ENCODE peak calls at places on chromosomes 1 and 21, in seven cellular contexts. W is A549, F is ascending aorta, H is cardiac muscle cell, O is right atrium auricular region, J is dorsolateral prefrontal cortex, Z is tibial artery. Y is an unnamed sample.

GRCh38 chr21:40333731-40334130 is 466.5 kb downstream of the PCP4 start:
- DNase-seq in W (no peak), F (no peak), H (no peak), O (no peak), J (no peak), Z (no peak), Y (no peak)

GRCh38 chr1:246753670-246754535 is 29.7 kb downstream of the SCCPDH start:
- DNase-seq in W (peak), F (no peak), H (peak), O (no peak), J (peak), Z (peak), Y (no peak)

GRCh38 chr21:46179708-46180078 is 4.6 kb downstream of the SPATC1L start:
- DNase-seq in W (no peak), F (no peak), H (no peak), O (peak), J (no peak), Z (no peak), Y (no peak)

GRCh38 chr1:75174031-75174760 is 40.0 kb downstream of the LHX8 start:
- DNase-seq in W (no peak), F (no peak), H (no peak), O (no peak), J (no peak), Z (no peak), Y (no peak)

GRCh38 chr1:151705739-151706463 is 10.7 kb downstream of the CELF3 start:
- DNase-seq in W (no peak), F (no peak), H (no peak), O (no peak), J (no peak), Z (no peak), Y (no peak)

GRCh38 chr1:182570611-182570970 is 18.5 kb downstream of the RNASEL start:
- DNase-seq in W (no peak), F (no peak), H (no peak), O (no peak), J (no peak), Z (no peak), Y (no peak)

GRCh38 chr21:32300117-32300681 is 1.5 kb downstream of the MRAP start:
- DNase-seq in W (no peak), F (no peak), H (no peak), O (no peak), J (no peak), Z (no peak), Y (no peak)

GRCh38 chr1:65512383-65512782 is 91.9 kb downstream of the LEPR start:
- DNase-seq in W (no peak), F (no peak), H (no peak), O (no peak), J (no peak), Z (no peak), Y (peak)

GRCh38 chr1:233240839-233241682 is 54.5 kb downstream of the PCNX2 start:
- DNase-seq in W (peak), F (no peak), H (peak), O (peak), J (peak), Z (peak), Y (peak)

GRCh38 chr1:205249651-205250050 is 21.9 kb downstream of the TMCC2 start:
- DNase-seq in W (no peak), F (no peak), H (no peak), O (no peak), J (no peak), Z (no peak), Y (no peak)

GRCh38 chr1:187460093-187460492 is 631.3 kb downstream of the PLA2G4A start:
- DNase-seq in W (no peak), F (no peak), H (no peak), O (no peak), J (no peak), Z (no peak), Y (no peak)

GRCh38 chr1:233295775-233296322 is 324 bp upstream of the PCNX2 start:
- DNase-seq in W (no peak), F (no peak), H (peak), O (no peak), J (peak), Z (no peak), Y (no peak)

GRCh38 chr1:107842241-107842640 is 122.7 kb downstream of the VAV3 start:
- DNase-seq in W (no peak), F (no peak), H (no peak), O (no peak), J (no peak), Z (no peak), Y (no peak)

GRCh38 chr1:170619167-170620030 is 44.5 kb upstream of the PRRX1 start:
- DNase-seq in W (no peak), F (no peak), H (no peak), O (no peak), J (peak), Z (no peak), Y (no peak)

GRCh38 chr21:40847956-40848355 is 998 bp upstream of the DSCAM start:
- DNase-seq in W (no peak), F (no peak), H (no peak), O (no peak), J (peak), Z (no peak), Y (no peak)

GRCh38 chr1:27403065-27403726 is 10.8 kb downstream of the GPR3 start:
- DNase-seq in W (peak), F (peak), H (peak), O (peak), J (no peak), Z (peak), Y (no peak)

GRCh38 chr1:94792876-94793605 is 27.1 kb upstream of the SLC44A3 start:
- DNase-seq in W (no peak), F (no peak), H (peak), O (no peak), J (no peak), Z (peak), Y (no peak)

GRCh38 chr1:61081637-61082335 is 575 bp upstream of the NFIA start:
- DNase-seq in W (peak), F (no peak), H (peak), O (no peak), J (no peak), Z (no peak), Y (no peak)

GRCh38 chr21:16176570-16176969 is 446.8 kb downstream of the USP25 start:
- DNase-seq in W (no peak), F (no peak), H (no peak), O (no peak), J (no peak), Z (no peak), Y (no peak)

GRCh38 chr1:71650126-71650525 is 569.3 kb upstream of the ZRANB2 start:
- DNase-seq in W (no peak), F (no peak), H (no peak), O (no peak), J (no peak), Z (no peak), Y (no peak)

GRCh38 chr1:3483801-3484444 is 29.5 kb downstream of the ARHGEF16 start:
- DNase-seq in W (peak), F (no peak), H (peak), O (no peak), J (no peak), Z (no peak), Y (no peak)

DNA sequence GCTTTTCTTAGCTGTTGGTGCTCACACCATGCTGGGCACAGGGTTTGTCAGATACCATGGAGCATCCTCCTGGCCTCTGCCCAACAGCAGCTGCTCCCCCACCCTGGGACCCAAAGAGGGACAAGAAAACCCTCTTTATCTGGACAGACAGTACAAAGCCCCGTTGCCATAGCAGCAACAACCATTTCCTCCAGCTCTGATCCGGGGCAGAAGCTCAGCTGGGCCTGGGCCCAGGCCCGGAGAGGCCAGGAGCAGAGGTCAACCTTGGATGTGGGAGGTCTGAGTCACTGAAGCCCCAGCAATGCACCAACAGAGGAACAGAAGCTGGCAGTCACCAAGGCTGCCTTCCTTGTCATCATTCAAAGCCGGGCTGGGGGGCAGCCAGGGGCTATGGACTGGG is 228.4 kb upstream of the POU3F1 start:
- DNase-seq in W (no peak), F (no peak), H (peak), O (no peak), J (no peak), Z (no peak), Y (no peak)
- H3K4me3 ChIP-seq in W (no peak), F (no peak), H (no peak), O (no peak), J (no peak), Z (no peak), Y (no peak)

GRCh38 chr1:89195476-89195875 is 3.3 kb downstream of the GBP4 start:
- DNase-seq in W (no peak), F (no peak), H (no peak), O (no peak), J (no peak), Z (no peak), Y (no peak)

DNA sequence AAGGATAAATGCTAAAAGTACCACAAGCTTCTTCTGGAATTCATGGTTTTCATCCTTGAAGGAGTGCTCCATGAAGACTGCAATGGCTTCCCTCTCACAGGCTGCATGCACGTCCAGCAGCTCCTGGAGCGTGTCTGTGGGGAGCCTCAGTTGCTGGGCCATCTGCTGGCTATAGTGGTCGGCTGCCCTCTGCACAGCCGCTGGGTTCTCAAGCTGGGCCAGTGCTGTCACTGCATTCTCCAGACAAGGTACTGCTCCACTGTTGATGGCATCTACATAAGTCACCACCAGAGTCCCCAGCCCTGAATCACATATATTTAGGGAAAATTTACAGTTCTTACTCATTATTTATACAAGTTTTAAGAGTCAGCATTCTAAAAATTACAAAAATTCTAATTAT is 8.7 kb downstream of the GBP4 start:
- DNase-seq in W (no peak), F (no peak), H (no peak), O (no peak), J (no peak), Z (no peak), Y (no peak)
- TF ChIP-seq CTCF in W (no peak), F (no peak), H (no peak), O (no peak), J (no peak), Z (no peak), Y (no peak)

DNA sequence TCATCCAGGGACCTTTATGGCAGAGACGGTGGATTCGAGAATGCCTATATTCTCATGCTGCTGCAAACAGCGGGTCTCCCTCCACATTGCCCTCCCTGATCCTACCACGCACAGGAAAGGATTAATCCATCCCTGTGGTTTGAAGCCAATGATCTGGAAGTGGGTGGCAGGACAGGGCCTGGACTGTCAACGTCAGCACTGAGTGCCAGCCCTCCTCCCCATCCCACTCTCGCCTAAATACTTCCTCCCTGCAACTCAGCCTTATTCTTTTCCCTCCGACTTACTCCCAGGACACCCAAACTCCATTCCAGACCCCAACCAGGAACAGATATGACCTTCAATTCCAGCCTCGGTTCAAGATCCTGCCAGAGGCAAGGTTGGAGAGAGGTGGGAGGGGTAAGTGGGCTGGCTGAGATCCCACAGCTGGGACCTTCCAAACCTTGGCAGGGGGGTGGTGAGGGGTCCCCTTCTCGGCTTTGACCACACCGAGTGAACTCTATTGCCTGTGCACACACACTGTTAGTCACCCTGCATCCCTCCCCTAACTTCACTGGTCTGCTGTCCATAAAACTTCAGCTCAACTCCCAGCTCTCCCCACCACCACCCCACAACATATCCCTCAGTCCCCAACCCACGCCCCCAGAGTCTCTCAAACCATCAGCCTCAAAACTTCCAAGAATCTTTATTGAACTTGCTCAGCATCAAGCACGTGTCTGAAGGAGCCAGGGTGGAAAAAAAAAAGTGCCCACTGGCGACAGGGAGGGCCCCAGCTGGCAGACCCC is 2.4 kb upstream of the S100A5 start:
- DNase-seq in W (no peak), F (no peak), H (no peak), O (no peak), J (no peak), Z (peak), Y (no peak)
- H3K4me3 ChIP-seq in W (peak), F (no peak), H (no peak), O (no peak), J (no peak), Z (peak), Y (no peak)

DNA sequence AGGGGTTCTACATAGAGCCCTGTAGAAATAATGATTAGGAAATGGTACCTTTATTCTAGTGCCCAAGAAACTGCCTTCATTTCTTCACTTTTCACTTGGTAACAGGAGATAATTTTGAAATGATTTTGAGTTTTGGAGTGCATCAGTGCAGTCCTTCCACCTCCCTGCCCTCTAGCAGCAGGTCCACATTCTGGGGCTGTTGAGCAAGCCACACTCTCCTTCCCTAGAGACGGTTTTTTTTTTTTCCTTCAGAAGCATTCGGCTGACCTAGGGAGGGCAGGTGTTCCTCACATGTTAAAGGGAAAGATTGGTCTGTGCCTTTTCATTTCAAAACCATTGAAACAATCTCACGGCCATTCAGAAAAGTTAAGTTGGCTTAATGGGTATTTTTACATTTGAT is 39.8 kb downstream of the SLC37A1 start:
- DNase-seq in W (no peak), F (no peak), H (peak), O (no peak), J (no peak), Z (no peak), Y (no peak)
- TF ChIP-seq CTCF in W (no peak), F (no peak), H (peak), O (no peak), J (no peak), Z (no peak), Y (peak)

DNA sequence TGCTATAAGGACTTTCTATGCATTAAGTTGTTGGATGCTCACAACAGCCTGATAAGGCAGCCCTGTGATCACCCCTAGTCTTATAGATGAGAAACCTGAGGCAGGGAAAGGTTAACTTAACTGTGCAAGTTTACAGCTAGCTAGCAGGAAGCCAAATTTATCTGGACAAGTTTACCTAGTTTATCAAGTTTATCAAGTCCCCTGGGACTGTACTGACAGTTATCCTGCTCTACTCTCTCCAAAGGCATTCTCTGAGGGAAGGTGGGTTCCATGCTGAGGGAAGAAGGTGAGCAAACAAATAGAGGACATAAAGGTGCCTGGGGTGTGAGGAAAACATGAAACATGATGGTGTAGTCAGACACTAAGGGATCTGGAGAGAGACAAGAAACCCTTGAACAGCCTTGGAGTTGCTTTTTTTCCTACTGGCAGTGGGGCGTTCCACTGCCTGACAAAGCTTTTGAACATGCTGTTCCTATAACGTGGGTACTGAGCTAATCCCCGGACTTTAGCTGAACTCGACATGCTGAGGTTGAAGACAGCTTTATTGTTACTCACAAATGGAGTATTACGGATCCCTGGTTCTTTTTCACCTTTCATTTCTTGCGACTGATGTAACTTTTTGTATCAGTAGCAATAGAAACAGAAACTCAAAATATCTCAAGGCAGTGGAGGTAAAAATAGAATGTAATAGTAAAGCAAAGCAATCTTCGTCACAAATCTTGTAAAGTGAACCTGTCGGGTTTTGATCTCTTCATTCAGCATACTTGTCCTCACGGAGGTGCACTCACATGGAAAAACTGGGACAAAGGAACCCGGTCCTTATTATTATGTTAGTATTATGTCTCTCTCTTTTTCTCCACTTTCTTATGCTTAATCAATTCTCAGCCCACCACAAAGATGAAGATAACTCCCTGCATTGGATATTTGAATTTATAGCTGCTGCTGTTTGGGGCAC is 42.4 kb upstream of the ESRRG start:
- DNase-seq in W (no peak), F (no peak), H (no peak), O (no peak), J (no peak), Z (no peak), Y (peak)
- H3K4me3 ChIP-seq in W (no peak), F (no peak), H (no peak), O (no peak), J (no peak), Z (no peak), Y (no peak)

GRCh38 chr1:47147047-47147785 is 10.0 kb downstream of the CYP4A22 start:
- DNase-seq in W (no peak), F (no peak), H (no peak), O (no peak), J (no peak), Z (no peak), Y (no peak)
- TF ChIP-seq CTCF in W (no peak), F (no peak), H (no peak), O (no peak), J (no peak), Z (no peak), Y (no peak)

DNA sequence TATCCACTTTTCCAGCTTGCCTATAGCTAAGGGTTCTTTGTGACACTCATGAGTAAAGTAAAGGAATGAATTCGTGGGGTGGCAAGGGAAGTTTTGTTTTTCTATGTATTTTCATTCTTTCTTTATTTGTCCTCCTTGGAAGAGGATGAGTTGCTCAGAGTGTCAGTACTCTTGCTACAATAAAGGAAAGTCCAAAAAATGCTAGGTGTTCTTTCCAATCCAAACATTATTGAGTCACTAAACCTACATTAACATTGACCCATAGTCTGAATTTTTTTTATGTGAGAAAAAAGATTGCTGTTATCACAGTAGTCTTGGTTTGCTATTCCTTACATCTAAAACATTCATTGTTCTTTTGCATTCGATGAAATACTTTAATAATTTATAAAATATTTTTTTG is 959.9 kb upstream of the ADGRL4 start:
- DNase-seq in W (no peak), F (no peak), H (no peak), O (no peak), J (no peak), Z (no peak), Y (peak)
- H3K4me3 ChIP-seq in W (no peak), F (no peak), H (no peak), O (no peak), J (no peak), Z (no peak), Y (no peak)

Y was measured in LNCaP clone FGC.